ENCODE peak calls at places on chromosome 15, in ten cellular contexts. W is suprapubic skin; F is transverse colon; O is hepatocyte; I is activated CD4-positive, alpha-beta T cell treated with anti-CD3 and anti-CD28 coated beads for 36 hours; Q is GM18507; R is effector memory CD8-positive, alpha-beta T cell; K is endothelial cell; P is Right ventricle myocardium superior; G is body of pancreas. Z is an unnamed sample.

GRCh38 chr15:47461560-47462175 is 255.6 kb upstream of the SEMA6D start:
- DNase-seq in K (no peak), F (no peak), I (no peak), P (no peak), Q (no peak), O (no peak), R (no peak), W (no peak), G (no peak), Z (no peak)

GRCh38 chr15:94555842-94556516 is 324.6 kb downstream of the MCTP2 start:
- DNase-seq in R (no peak), K (no peak), W (no peak), Q (no peak), F (no peak), G (no peak), P (no peak), O (no peak), I (no peak), Z (no peak)

GRCh38 chr15:77654975-77655374 is 22.3 kb upstream of the LINGO1 start:
- DNase-seq in I (no peak), R (no peak), G (no peak), Q (no peak), K (peak), W (no peak), P (no peak), F (peak), O (peak), Z (no peak)

GRCh38 chr15:49715213-49715612 is 94.4 kb downstream of the DTWD1 start:
- DNase-seq in W (no peak), G (no peak), F (no peak), I (no peak), K (no peak), P (no peak), O (no peak), R (no peak), Q (no peak), Z (no peak)

GRCh38 chr15:84915011-84915958 is 30.8 kb downstream of the SLC28A1 start:
- DNase-seq in I (peak), F (peak), R (no peak), W (peak), K (no peak), G (peak), P (peak), O (peak), Q (peak), Z (peak)

GRCh38 chr15:38535451-38536200 is 29.0 kb downstream of the RASGRP1 start:
- DNase-seq in R (no peak), I (no peak), F (no peak), W (no peak), K (no peak), Q (no peak), P (no peak), G (no peak), O (no peak), Z (no peak)

GRCh38 chr15:66169023-66169422 is 84.5 kb downstream of the MEGF11 start:
- DNase-seq in R (no peak), O (no peak), G (no peak), F (no peak), K (no peak), W (no peak), I (no peak), Q (no peak), P (no peak), Z (no peak)

GRCh38 chr15:62428851-62429250 is 263.8 kb upstream of the C2CD4B start:
- DNase-seq in F (no peak), R (no peak), P (no peak), K (no peak), G (no peak), I (no peak), W (no peak), Q (no peak), O (no peak), Z (no peak)

GRCh38 chr15:50463423-50464358 is 39.5 kb downstream of the USP8 start:
- DNase-seq in K (no peak), F (no peak), G (no peak), I (no peak), P (no peak), O (no peak), Q (no peak), R (no peak), W (no peak), Z (no peak)

Z was measured in GM19239.